ENCODE peak calls at places on chromosomes 2 and 18, in six cellular contexts. Z is spleen, C is GM23338, P is HepG2, T is upper lobe of left lung, G is endothelial cell of umbilical vein. E is an unnamed sample. For H3K4me1, the result is how much of the 10 kb centered on the place peaks cover.

GRCh38 chr2:108926561-108927380 is 62.2 kb downstream of the EDAR start:
- DNase-seq in Z (peak), C (no peak), P (no peak), T (no peak), G (no peak), E (no peak)

GRCh38 chr18:25237571-25238267 is 114.2 kb downstream of the ZNF521 start:
- DNase-seq in Z (no peak), C (no peak), P (no peak), T (no peak), G (no peak), E (no peak)

GRCh38 chr2:43482974-43483373 is 112.9 kb downstream of the THADA start:
- DNase-seq in Z (no peak), C (no peak), P (no peak), T (no peak), G (no peak), E (no peak)

GRCh38 chr2:234996041-234996440 is 44.2 kb downstream of the SH3BP4 start:
- DNase-seq in Z (no peak), C (peak), P (peak), T (no peak), G (no peak), E (no peak)

GRCh38 chr2:16069663-16069932 is 129.2 kb downstream of the MYCN start:
- DNase-seq in Z (no peak), C (no peak), P (peak), T (no peak), G (no peak), E (no peak)

GRCh38 chr2:287471-287885 is 413 bp downstream of the ALKAL2 start:
- DNase-seq in Z (no peak), C (peak), P (no peak), T (no peak), G (peak), E (no peak)

GRCh38 chr2:75174981-75175380 is 24.3 kb downstream of the TACR1 start:
- DNase-seq in Z (no peak), C (no peak), P (no peak), T (no peak), G (no peak), E (no peak)

GRCh38 chr18:3062798-3063563 is 50.0 kb upstream of the LPIN2 start:
- DNase-seq in Z (peak), C (peak), P (peak), T (peak), G (peak), E (no peak)

GRCh38 chr2:98896416-98896815 is 39.6 kb downstream of the CRACDL start:
- DNase-seq in Z (no peak), C (no peak), P (no peak), T (no peak), G (no peak), E (no peak)

GRCh38 chr2:43518182-43518581 is 77.7 kb downstream of the THADA start:
- DNase-seq in Z (no peak), C (no peak), P (no peak), T (no peak), G (peak), E (no peak)

GRCh38 chr2:227849906-227850305 is 21.5 kb upstream of the DAW1 start:
- DNase-seq in Z (no peak), C (no peak), P (no peak), T (no peak), G (no peak), E (no peak)

GRCh38 chr2:669323-669722 is 7.9 kb downstream of the TMEM18 start:
- DNase-seq in Z (no peak), C (no peak), P (no peak), T (no peak), G (peak), E (no peak)

GRCh38 chr2:171316220-171316619 is 117.6 kb downstream of the METTL8 start:
- DNase-seq in Z (no peak), C (peak), P (no peak), T (no peak), G (peak), E (no peak)

GRCh38 chr18:79738565-79739439 is 58.9 kb upstream of the KCNG2 start:
- DNase-seq in Z (peak), C (no peak), P (no peak), T (no peak), G (no peak), E (no peak)

GRCh38 chr2:96205888-96206287 is 2.7 kb downstream of the STARD7 start:
- DNase-seq in Z (no peak), C (no peak), P (no peak), T (no peak), G (peak), E (no peak)

GRCh38 chr2:234955971-234956509 is 4.2 kb downstream of the SH3BP4 start:
- DNase-seq in Z (no peak), C (peak), P (no peak), T (no peak), G (no peak), E (no peak)

GRCh38 chr2:151972176-151973012 is 126.5 kb downstream of the CACNB4 start:
- DNase-seq in Z (no peak), C (no peak), P (no peak), T (no peak), G (no peak), E (no peak)

GRCh38 chr2:71714601-71715240 is 261.4 kb downstream of the DYSF start:
- DNase-seq in Z (no peak), C (no peak), P (no peak), T (no peak), G (no peak), E (no peak)

GRCh38 chr2:134375935-134376334 is 122.1 kb downstream of the MGAT5 start:
- DNase-seq in Z (no peak), C (peak), P (peak), T (no peak), G (peak), E (no peak)

GRCh38 chr2:96321230-96322103 is 3.6 kb upstream of the ITPRIPL1 start:
- DNase-seq in Z (peak), C (peak), P (peak), T (peak), G (peak), E (no peak)

GRCh38 chr2:135744761-135745314 is 3.2 kb downstream of the UBXN4 start:
- DNase-seq in Z (peak), C (peak), P (peak), T (peak), G (peak), E (no peak)

GRCh38 chr2:146874260-146874658 is 970.6 kb upstream of the ACVR2A start:
- DNase-seq in Z (no peak), C (no peak), P (no peak), T (peak), G (peak), E (no peak)

GRCh38 chr2:227862741-227863588 is 8.5 kb upstream of the DAW1 start:
- DNase-seq in Z (no peak), C (peak), P (peak), T (peak), G (peak), E (no peak)

GRCh38 chr2:101751875-101752619 is 54.5 kb downstream of the MAP4K4 start:
- DNase-seq in Z (no peak), C (no peak), P (peak), T (no peak), G (no peak), E (no peak)

GRCh38 chr2:109402180-109402579 is 211.6 kb downstream of the SEPTIN10 start:
- DNase-seq in Z (no peak), C (no peak), P (no peak), T (no peak), G (no peak), E (no peak)

GRCh38 chr18:64717026-64717425 is 568.1 kb upstream of the LINC00305 start:
- DNase-seq in Z (no peak), C (no peak), P (no peak), T (no peak), G (no peak), E (no peak)

GRCh38 chr2:29011650-29012060 is 30.6 kb downstream of the TOGARAM2 start:
- DNase-seq in Z (peak), C (no peak), P (no peak), T (peak), G (no peak), E (no peak)

GRCh38 chr2:85057236-85057635 is 76.0 kb upstream of the TCF7L1 start:
- DNase-seq in Z (no peak), C (peak), P (no peak), T (no peak), G (no peak), E (no peak)

GRCh38 chr2:222610746-222611145 is 45.1 kb downstream of the FARSB start:
- DNase-seq in Z (no peak), C (no peak), P (no peak), T (no peak), G (no peak), E (no peak)

GRCh38 chr18:2536063-2536462 is 35.2 kb downstream of the METTL4 start:
- DNase-seq in Z (no peak), C (no peak), P (no peak), T (no peak), G (no peak), E (no peak)

GRCh38 chr18:50125456-50125855 is 69.5 kb downstream of the MYO5B start:
- DNase-seq in Z (no peak), C (no peak), P (peak), T (no peak), G (no peak), E (no peak)

GRCh38 chr2:225009768-225010167 is 32.5 kb downstream of the DOCK10 start:
- DNase-seq in Z (no peak), C (peak), P (no peak), T (no peak), G (no peak), E (no peak)

GRCh38 chr2:8174641-8175257 is 507.1 kb upstream of the ID2 start:
- DNase-seq in Z (no peak), C (no peak), P (no peak), T (no peak), G (no peak), E (no peak)

GRCh38 chr2:191894681-191895147 is 47.8 kb upstream of the CAVIN2 start:
- DNase-seq in Z (no peak), C (no peak), P (no peak), T (no peak), G (peak), E (no peak)

GRCh38 chr18:45689386-45689785 is 34.6 kb upstream of the SLC14A1 start:
- DNase-seq in Z (no peak), C (no peak), P (no peak), T (no peak), G (no peak), E (no peak)

GRCh38 chr18:45688834-45689233 is 35.1 kb upstream of the SLC14A1 start:
- DNase-seq in Z (peak), C (no peak), P (no peak), T (peak), G (no peak), E (no peak)

GRCh38 chr18:45688113-45688512 is 35.9 kb upstream of the SLC14A1 start:
- DNase-seq in Z (peak), C (no peak), P (no peak), T (no peak), G (no peak), E (peak)

GRCh38 chr18:45691816-45692179 is 32.2 kb upstream of the SLC14A1 start:
- DNase-seq in Z (no peak), C (no peak), P (no peak), T (no peak), G (no peak), E (no peak)

GRCh38 chr18:45690975-45691815 is 32.8 kb upstream of the SLC14A1 start:
- DNase-seq in Z (peak), C (peak), P (peak), T (peak), G (peak), E (peak)
- TF ChIP-seq POLR2AphosphoS5 in Z (no peak), C (no peak), P (no peak), T (no peak), G (no peak), E (no peak)

DNA sequence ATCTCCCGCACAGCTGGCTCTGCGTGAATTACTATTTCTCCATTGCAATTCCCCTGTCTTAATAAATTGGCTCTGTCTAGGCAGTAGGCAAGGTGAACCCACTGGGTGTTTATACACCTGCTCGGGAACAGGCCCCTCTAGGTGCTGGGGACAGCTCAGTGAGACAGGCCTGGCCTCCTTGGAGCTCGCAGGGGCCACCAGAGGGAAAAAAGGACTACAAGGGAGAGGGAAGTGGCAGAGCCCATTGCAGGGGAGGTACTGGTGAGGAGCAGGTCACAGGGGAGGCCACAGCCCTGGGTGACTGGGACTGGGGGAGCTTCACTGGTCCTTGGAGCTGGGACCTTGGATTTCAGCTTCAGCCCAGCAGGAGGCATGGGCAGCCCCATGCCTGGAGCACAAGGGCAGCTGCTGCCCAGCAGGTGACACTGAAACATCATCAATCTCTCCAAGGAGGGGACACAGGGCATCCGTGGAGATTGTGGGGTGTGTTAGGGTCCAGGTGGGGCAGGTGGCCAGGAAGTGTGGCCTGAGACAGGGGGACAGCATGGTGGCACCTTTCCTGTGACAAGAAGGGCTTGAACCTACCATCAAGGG is 31.2 kb downstream of the NGEF start:
- DNase-seq in Z (peak), C (no peak), P (peak), T (no peak), G (no peak), E (no peak)
- H3K4me1 ChIP-seq in Z (under half), C (under half), P (under half), T (under half), G (under half), E (under half)

GRCh38 chr18:59904051-59904601 is 4.3 kb downstream of the PMAIP1 start:
- DNase-seq in Z (no peak), C (no peak), P (no peak), T (no peak), G (no peak), E (no peak)
- H3K4me3 ChIP-seq in Z (peak), C (peak), P (no peak), T (no peak), G (no peak), E (no peak)

GRCh38 chr2:172427990-172428840 is 829 bp downstream of the ITGA6 start:
- DNase-seq in Z (peak), C (peak), P (peak), T (peak), G (peak), E (no peak)
- TF ChIP-seq POLR2AphosphoS5 in Z (peak), C (no peak), P (no peak), T (no peak), G (no peak), E (no peak)

DNA sequence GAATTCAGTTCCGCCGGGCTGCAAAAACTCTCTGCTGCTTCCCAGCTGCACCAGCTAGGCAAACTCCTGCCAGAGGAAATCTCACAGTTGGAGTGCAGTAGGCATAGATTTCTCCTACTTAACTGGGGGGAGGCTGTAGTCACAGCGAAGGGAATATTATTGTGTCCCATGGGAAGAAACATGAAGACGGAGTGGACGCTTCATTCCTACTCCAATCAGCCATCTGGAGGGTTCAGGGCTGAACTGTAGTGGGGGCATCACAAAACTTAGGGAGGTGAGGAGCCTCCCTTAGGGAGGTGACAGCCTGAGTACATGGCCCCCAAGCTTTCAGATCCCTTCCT is 19.7 kb upstream of the CYP1B1 start:
- DNase-seq in Z (no peak), C (no peak), P (no peak), T (no peak), G (no peak), E (no peak)
- H3K4me1 ChIP-seq in Z (half or more), C (half or more), P (under half), T (under half), G (under half), E (under half)

DNA sequence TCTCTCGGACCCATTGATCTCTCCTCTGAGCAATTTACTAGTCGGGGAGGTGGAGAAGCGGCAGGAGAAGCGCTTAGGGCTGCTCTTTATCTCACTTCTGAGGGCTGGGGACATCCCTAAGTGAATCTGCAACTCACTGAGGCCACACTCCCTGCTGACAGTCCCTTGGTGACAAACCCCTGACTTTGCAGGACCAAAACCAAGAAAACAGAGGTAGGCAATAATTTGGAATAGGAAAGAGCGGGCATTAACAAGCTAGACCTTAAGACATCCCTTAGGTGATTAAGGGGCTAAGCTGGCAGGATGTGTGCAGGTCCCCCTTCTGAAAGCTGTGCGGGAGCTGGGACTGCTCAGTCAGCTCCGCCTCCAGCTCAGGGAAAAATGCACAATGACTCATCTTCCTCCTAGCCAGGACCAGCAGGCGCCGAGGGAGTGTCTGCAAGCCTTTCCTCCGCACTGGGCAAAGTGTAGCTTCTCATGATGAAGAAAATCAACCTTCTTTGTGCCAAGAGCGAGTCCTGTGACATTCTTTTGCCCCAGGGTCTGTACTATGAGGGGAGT is 63.3 kb downstream of the BOD1L2 start:
- DNase-seq in Z (no peak), C (peak), P (peak), T (no peak), G (peak), E (no peak)
- H3K4me3 ChIP-seq in Z (peak), C (peak), P (no peak), T (no peak), G (no peak), E (peak)